ENCODE peak calls at places on chromosome 1, in ten cellular contexts. J, O, A, M, R, C, H, D, Z and I are unnamed samples.

GRCh38 chr1:199113265-199113869 is 474.5 kb downstream of the PTPRC start:
- DNase-seq in J (peak; percentile 54), O (peak; percentile 48), A (no peak), M (no peak), R (no peak), C (peak; percentile 43), H (peak; percentile 82), D (no peak), Z (peak; percentile 68), I (peak; percentile 63)

GRCh38 chr1:77940921-77941570 is 37.8 kb downstream of the FUBP1 start:
- DNase-seq in J (no peak), O (no peak), A (no peak), M (no peak), R (no peak), C (no peak), H (no peak), D (no peak), Z (no peak), I (no peak)

GRCh38 chr1:197994907-197995407 is 77.8 kb downstream of the LHX9 start:
- DNase-seq in J (no peak), O (no peak), A (no peak), M (no peak), R (no peak), C (no peak), H (peak; percentile 2), D (no peak), Z (no peak), I (no peak)

GRCh38 chr1:232509570-232509969 is 120.4 kb downstream of the SIPA1L2 start:
- DNase-seq in J (no peak), O (no peak), A (no peak), M (peak; percentile 60), R (no peak), C (no peak), H (peak; percentile 29), D (no peak), Z (no peak), I (no peak)

GRCh38 chr1:31548518-31548898 is 27.8 kb upstream of the TINAGL1 start:
- DNase-seq in J (peak; percentile 37), O (no peak), A (no peak), M (no peak), R (no peak), C (no peak), H (peak; percentile 21), D (peak; percentile 48), Z (peak; percentile 37), I (peak; percentile 39)

GRCh38 chr1:181763736-181764135 is 280.4 kb downstream of the CACNA1E start:
- DNase-seq in J (no peak), O (no peak), A (no peak), M (no peak), R (no peak), C (no peak), H (no peak), D (no peak), Z (no peak), I (no peak)

GRCh38 chr1:177164380-177165068 is at the start of gene ASTN1:
- DNase-seq in J (no peak), O (no peak), A (no peak), M (no peak), R (no peak), C (no peak), H (no peak), D (peak; percentile 37), Z (peak; percentile 22), I (no peak)

GRCh38 chr1:110171134-110171733 is 20.9 kb downstream of the SLC6A17 start:
- DNase-seq in J (no peak), O (no peak), A (no peak), M (no peak), R (no peak), C (no peak), H (no peak), D (no peak), Z (no peak), I (no peak)

DNA sequence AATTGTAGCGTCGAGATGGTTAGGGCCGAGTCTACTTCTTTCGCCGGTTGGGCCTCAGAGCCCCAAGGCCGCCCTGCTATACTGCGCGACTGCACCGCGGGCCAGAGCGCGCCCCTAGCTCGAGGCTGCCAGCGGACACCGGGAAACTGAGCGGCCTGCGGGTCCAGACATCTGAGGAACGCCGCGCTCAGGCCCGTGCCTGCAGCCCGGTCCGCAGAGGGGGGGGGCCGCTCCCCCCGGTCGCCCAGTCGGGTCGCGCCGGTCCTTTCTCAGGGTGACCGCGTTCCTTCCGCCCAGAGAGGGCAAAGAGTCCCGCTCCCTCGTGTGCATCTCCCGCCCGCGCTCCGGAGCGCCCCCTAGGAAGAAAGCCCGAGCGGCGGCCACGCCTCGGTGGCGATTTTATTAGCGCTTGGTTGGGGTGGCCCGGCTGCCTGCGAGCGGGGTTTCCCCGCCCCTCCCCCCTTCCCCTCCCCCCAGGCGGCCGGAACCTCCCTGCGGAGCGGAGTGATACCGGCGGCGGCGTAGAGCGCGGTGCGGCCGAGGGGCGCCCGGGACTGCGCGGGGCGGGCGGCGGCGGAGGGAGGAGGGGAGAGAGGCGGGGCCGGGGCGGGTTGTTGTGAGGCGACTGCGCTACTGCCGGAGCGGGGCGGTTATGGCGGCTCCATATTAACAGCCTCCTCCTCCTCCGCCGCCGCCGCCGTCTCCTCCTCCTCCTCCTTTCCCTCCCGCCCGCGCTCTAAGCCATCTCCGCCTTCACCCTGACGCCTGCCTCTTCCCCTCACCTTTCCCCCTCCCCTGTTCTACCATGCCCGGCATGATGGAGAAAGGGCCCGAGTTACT is at the start of gene RCOR3:
- DNase-seq in J (peak; percentile 96), O (peak; percentile 72), A (peak; percentile 94), M (peak; percentile 96), R (peak; percentile 89), C (peak; percentile 51), H (peak; percentile 87), D (peak; percentile 95), Z (peak; percentile 92), I (peak; percentile 98)
- TF ChIP-seq POLR2A in J (peak; percentile 69), O (peak; percentile 12), A (peak; percentile 36), M (peak; percentile 69), R (peak; percentile 72), C (peak; percentile 78), H (no peak), D (peak; percentile 68), Z (peak; percentile 63), I (peak; percentile 87)

GRCh38 chr1:152047954-152048640 is 11.3 kb upstream of the S100A11 start:
- DNase-seq in J (peak; percentile 92), O (peak; percentile 99), A (peak; percentile 93), M (peak; percentile 94), R (peak; percentile 82), C (peak; percentile 96), H (peak; percentile 99), D (peak; percentile 82), Z (peak; percentile 97), I (peak; percentile 89)

GRCh38 chr1:152049291-152050073 is 12.7 kb upstream of the S100A11 start:
- DNase-seq in J (no peak), O (no peak), A (no peak), M (no peak), R (no peak), C (no peak), H (peak; percentile 74), D (no peak), Z (no peak), I (no peak)

GRCh38 chr1:152047607-152047953 is 10.8 kb upstream of the S100A11 start:
- DNase-seq in J (no peak), O (peak; percentile 89), A (peak; percentile 84), M (peak; percentile 45), R (no peak), C (no peak), H (peak; percentile 89), D (peak; percentile 52), Z (no peak), I (no peak)

GRCh38 chr1:152050886-152051764 is 14.3 kb upstream of the S100A11 start:
- DNase-seq in J (no peak), O (no peak), A (no peak), M (no peak), R (no peak), C (no peak), H (peak; percentile 25), D (no peak), Z (no peak), I (no peak)

DNA sequence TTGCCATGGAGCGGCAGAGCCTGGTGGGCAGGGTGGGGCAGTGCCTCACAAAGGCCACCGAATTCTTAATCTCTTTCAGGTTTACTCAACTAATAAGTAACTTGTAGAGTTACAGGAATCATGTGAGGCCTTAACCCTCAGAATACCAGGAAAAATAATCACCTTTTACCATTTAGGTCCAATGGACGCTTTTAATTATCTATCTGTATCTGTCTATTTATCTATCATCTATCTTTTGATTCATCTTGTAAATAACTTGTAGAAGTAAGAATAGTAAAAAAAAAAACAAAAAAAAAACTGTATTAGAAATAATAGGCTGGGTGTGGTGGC is 11.8 kb upstream of the S100A11 start:
- DNase-seq in J (no peak), O (no peak), A (no peak), M (no peak), R (no peak), C (no peak), H (no peak), D (no peak), Z (no peak), I (no peak)
- TF ChIP-seq POLR2A in J (no peak), O (no peak), A (no peak), M (no peak), R (no peak), C (no peak), H (no peak), D (no peak), Z (no peak), I (no peak)

GRCh38 chr1:44842415-44842762 is 664 bp downstream of the PTCH2 start:
- DNase-seq in J (no peak), O (no peak), A (no peak), M (no peak), R (no peak), C (no peak), H (no peak), D (no peak), Z (no peak), I (peak; percentile 23)

GRCh38 chr1:44848456-44849181 is 5.6 kb upstream of the PTCH2 start:
- DNase-seq in J (no peak), O (no peak), A (no peak), M (no peak), R (no peak), C (no peak), H (no peak), D (no peak), Z (no peak), I (no peak)

GRCh38 chr1:44847786-44848185 is 4.7 kb upstream of the PTCH2 start:
- DNase-seq in J (no peak), O (no peak), A (no peak), M (no peak), R (no peak), C (no peak), H (no peak), D (peak; percentile 46), Z (no peak), I (no peak)

GRCh38 chr1:44839561-44839960 is 3.5 kb downstream of the PTCH2 start:
- DNase-seq in J (no peak), O (no peak), A (no peak), M (no peak), R (no peak), C (no peak), H (no peak), D (no peak), Z (no peak), I (no peak)

DNA sequence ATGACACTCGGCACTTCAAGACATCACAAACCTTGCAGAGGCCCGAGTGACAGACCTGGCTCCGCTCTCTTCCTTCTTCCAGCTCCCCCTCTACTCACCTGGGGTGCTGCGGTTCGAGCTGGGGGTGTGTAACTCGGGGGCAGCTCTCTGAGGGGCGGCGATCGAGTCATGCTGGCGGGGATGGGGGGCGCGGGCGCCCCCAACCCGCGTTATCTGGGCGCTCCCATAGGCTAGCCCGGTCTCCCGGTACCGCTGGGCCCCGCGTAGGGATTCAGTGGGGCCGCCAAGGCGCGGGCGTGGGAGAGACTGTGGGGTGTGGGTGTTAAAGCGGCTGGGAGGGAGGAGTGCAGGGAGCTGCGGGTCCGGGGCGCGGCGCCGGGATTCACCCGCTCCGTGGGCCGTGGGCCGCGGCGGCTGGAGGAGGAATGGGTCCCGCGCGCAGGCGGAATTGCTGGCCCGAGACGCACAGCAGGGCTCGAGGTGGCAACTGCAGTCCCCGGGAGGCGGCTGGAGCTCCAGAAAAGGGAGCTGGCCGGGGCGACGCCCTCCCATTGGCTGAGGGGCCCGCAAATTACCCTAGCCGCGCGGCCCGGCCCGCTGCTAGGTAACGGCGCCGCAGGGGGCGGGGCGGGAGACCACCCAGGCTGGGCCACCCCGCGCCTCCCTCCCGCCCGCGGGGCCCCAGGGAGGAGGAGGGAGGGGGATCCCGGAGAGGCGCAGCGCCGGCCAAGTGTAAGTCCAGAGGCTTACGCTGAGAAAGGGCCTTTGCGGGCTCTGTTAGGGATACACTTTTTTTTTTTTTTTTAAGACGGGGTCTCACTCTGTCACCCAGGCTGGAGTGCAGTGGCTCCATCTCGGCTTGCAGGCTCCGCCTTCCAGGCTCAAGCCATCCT is at the start of gene PTCH2:
- DNase-seq in J (peak; percentile 67), O (no peak), A (peak; percentile 81), M (peak; percentile 67), R (peak; percentile 69), C (no peak), H (peak; percentile 53), D (peak; percentile 91), Z (peak; percentile 75), I (peak; percentile 67)
- TF ChIP-seq POLR2A in J (peak; percentile 12), O (no peak), A (peak; percentile 60), M (no peak), R (peak; percentile 66), C (no peak), H (no peak), D (peak; percentile 67), Z (peak; percentile 54), I (no peak)

GRCh38 chr1:43451157-43451591 is 2.6 kb downstream of the HYI start:
- DNase-seq in J (no peak), O (no peak), A (no peak), M (no peak), R (no peak), C (no peak), H (no peak), D (peak; percentile 25), Z (peak; percentile 15), I (no peak)
- TF ChIP-seq POLR2A in J (no peak), O (no peak), A (no peak), M (no peak), R (no peak), C (no peak), H (no peak), D (no peak), Z (no peak), I (no peak)